ENCODE peak calls at places on chromosome 7, in five cellular contexts. One of them, this sample, is unnamed.

GRCh38 chr7:123674399-123675091 is 18.9 kb downstream of the LMOD2 start:
- DNase-seq in choroid plexus epithelial cell: peak
- DNase-seq in fibroblast of pulmonary artery: no peak
- DNase-seq in fibroblast of the aortic adventitia: peak
- DNase-seq in SK-N-SH: no peak
- DNase-seq in this sample: no peak

GRCh38 chr7:29288534-29289091 is 94.0 kb downstream of the CHN2 start:
- DNase-seq in choroid plexus epithelial cell: no peak
- DNase-seq in fibroblast of pulmonary artery: no peak
- DNase-seq in fibroblast of the aortic adventitia: no peak
- DNase-seq in SK-N-SH: no peak
- DNase-seq in this sample: no peak

GRCh38 chr7:112205348-112206237 is 606 bp downstream of the DOCK4 start:
- DNase-seq in choroid plexus epithelial cell: peak
- DNase-seq in fibroblast of pulmonary artery: peak
- DNase-seq in fibroblast of the aortic adventitia: peak
- DNase-seq in SK-N-SH: peak
- DNase-seq in this sample: peak

GRCh38 chr7:101562531-101563197 is 66.4 kb downstream of the MYL10 start:
- DNase-seq in choroid plexus epithelial cell: no peak
- DNase-seq in fibroblast of pulmonary artery: no peak
- DNase-seq in fibroblast of the aortic adventitia: no peak
- DNase-seq in SK-N-SH: no peak
- DNase-seq in this sample: no peak

GRCh38 chr7:24574365-24574764 is 1.1 kb downstream of the PALS2 start:
- DNase-seq in choroid plexus epithelial cell: peak
- DNase-seq in fibroblast of pulmonary artery: peak
- DNase-seq in fibroblast of the aortic adventitia: peak
- DNase-seq in SK-N-SH: peak
- DNase-seq in this sample: no peak

GRCh38 chr7:129909669-129910068 is 43.1 kb downstream of the UBE2H start:
- DNase-seq in choroid plexus epithelial cell: no peak
- DNase-seq in fibroblast of pulmonary artery: no peak
- DNase-seq in fibroblast of the aortic adventitia: no peak
- DNase-seq in SK-N-SH: no peak
- DNase-seq in this sample: no peak

GRCh38 chr7:274262-274661 is 15.7 kb upstream of the FOXL3 start:
- DNase-seq in choroid plexus epithelial cell: no peak
- DNase-seq in fibroblast of pulmonary artery: no peak
- DNase-seq in fibroblast of the aortic adventitia: no peak
- DNase-seq in SK-N-SH: no peak
- DNase-seq in this sample: no peak

GRCh38 chr7:408651-409343 is 110.8 kb downstream of the PDGFA start:
- DNase-seq in choroid plexus epithelial cell: no peak
- DNase-seq in fibroblast of pulmonary artery: no peak
- DNase-seq in fibroblast of the aortic adventitia: no peak
- DNase-seq in SK-N-SH: peak
- DNase-seq in this sample: no peak

GRCh38 chr7:15720849-15721471 is 34.5 kb upstream of the MEOX2 start:
- DNase-seq in choroid plexus epithelial cell: peak
- DNase-seq in fibroblast of pulmonary artery: peak
- DNase-seq in fibroblast of the aortic adventitia: peak
- DNase-seq in SK-N-SH: peak
- DNase-seq in this sample: peak

GRCh38 chr7:153381275-153382119 is 621.9 kb downstream of the ACTR3B start:
- DNase-seq in choroid plexus epithelial cell: no peak
- DNase-seq in fibroblast of pulmonary artery: no peak
- DNase-seq in fibroblast of the aortic adventitia: no peak
- DNase-seq in SK-N-SH: peak
- DNase-seq in this sample: no peak

GRCh38 chr7:138458576-138459234 is 1.4 kb upstream of the TRIM24 start:
- DNase-seq in choroid plexus epithelial cell: no peak
- DNase-seq in fibroblast of pulmonary artery: no peak
- DNase-seq in fibroblast of the aortic adventitia: no peak
- DNase-seq in SK-N-SH: no peak
- DNase-seq in this sample: no peak

GRCh38 chr7:138460176-138460648 is at the start of gene TRIM24:
- DNase-seq in choroid plexus epithelial cell: no peak
- DNase-seq in fibroblast of pulmonary artery: no peak
- DNase-seq in fibroblast of the aortic adventitia: peak
- DNase-seq in SK-N-SH: peak
- DNase-seq in this sample: no peak

GRCh38 chr7:138465046-138465445 is 5.0 kb downstream of the TRIM24 start:
- DNase-seq in choroid plexus epithelial cell: no peak
- DNase-seq in fibroblast of pulmonary artery: no peak
- DNase-seq in fibroblast of the aortic adventitia: no peak
- DNase-seq in SK-N-SH: no peak
- DNase-seq in this sample: no peak

GRCh38 chr7:138459300-138460175 is 521 bp upstream of the TRIM24 start:
- DNase-seq in choroid plexus epithelial cell: peak
- DNase-seq in fibroblast of pulmonary artery: peak
- DNase-seq in fibroblast of the aortic adventitia: no peak
- DNase-seq in SK-N-SH: no peak
- DNase-seq in this sample: peak

DNA sequence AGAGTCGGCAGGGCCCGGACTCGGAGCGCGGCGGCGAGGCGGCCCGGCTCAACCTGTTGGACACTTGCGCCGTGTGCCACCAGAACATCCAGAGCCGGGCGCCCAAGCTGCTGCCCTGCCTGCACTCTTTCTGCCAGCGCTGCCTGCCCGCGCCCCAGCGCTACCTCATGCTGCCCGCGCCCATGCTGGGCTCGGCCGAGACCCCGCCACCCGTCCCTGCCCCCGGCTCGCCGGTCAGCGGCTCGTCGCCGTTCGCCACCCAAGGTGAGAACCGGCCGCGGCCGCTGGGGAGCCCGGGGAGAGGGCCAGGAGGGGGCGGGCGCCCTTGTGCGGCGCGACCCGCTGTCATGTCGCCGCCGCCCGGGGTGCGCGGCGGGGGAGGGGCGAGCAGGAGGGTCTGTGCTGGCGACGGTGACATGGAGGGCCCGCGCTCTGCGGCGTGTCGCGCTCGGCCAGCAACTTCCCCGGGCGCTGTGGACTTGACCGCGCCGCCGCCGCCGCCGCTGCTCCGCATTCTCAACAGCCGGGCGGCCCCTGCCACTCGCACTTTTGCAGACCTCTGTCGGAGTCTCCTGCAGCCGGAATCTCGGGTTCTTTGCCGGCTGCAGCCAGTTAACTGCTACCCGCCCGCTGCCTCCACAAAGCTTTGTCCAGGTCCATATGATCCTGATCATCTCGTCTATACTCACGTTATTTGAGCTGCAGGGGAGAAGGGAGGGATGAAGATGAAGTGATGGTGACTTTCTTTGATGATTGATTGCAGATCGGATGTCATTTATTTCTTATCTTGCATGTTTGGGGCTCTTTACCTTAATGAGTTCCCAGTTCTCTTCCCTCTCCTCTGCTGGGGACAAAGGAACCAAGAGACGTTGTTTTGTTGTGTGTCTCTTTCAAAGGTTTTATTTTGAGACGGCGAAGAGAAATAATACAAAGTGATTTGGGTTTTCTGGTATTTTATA is 869 bp downstream of the TRIM24 start:
- DNase-seq in choroid plexus epithelial cell: peak
- DNase-seq in fibroblast of pulmonary artery: peak
- DNase-seq in fibroblast of the aortic adventitia: peak
- DNase-seq in SK-N-SH: peak
- DNase-seq in this sample: peak
- TF ChIP-seq CTCF in choroid plexus epithelial cell: no peak
- TF ChIP-seq CTCF in fibroblast of pulmonary artery: no peak
- TF ChIP-seq CTCF in fibroblast of the aortic adventitia: no peak
- TF ChIP-seq CTCF in SK-N-SH: no peak
- TF ChIP-seq CTCF in this sample: no peak

DNA sequence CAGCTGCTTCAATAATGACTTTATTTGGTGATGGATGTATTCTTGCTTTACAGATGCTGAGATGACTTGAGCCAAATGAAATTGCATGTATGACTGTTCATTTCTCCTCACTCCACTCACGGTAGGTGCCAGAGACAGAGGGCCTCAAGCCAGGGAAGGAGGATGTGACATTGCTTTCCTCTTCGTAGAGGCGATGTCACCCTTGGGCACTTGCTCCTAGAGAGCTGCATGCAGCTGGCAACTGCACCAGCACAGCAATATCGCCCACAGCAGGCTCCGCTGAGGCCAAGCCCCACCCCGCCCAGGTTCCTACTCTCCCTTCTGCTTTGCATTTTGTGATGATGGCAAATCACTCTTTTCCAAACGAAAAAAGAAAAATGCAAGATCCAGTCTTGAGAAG is 116.6 kb upstream of the AOAH start:
- DNase-seq in choroid plexus epithelial cell: no peak
- DNase-seq in fibroblast of pulmonary artery: no peak
- DNase-seq in fibroblast of the aortic adventitia: no peak
- DNase-seq in SK-N-SH: peak
- DNase-seq in this sample: no peak
- TF ChIP-seq CTCF in choroid plexus epithelial cell: no peak
- TF ChIP-seq CTCF in fibroblast of pulmonary artery: no peak
- TF ChIP-seq CTCF in fibroblast of the aortic adventitia: no peak
- TF ChIP-seq CTCF in SK-N-SH: no peak
- TF ChIP-seq CTCF in this sample: no peak

DNA sequence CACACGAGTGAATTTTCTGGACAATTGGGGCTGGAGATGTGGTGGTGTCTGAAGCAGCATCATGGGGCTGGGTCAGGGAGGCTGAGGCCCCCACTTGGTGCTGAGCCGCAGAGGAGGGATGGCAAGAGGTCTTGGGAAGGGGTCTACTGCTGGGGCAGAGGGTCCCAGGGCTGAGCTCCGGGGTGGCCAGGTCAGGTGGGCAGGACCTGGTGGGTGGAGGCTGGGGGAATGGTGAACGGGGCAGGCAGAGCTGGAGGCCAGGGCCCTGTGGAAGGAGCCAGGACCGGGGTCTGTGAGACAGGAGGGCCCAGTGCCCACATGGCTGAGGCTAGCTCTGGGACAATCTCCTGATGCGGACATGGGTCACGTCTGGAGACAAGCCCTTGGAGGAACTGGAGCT is 20.4 kb upstream of the LFNG start:
- DNase-seq in choroid plexus epithelial cell: no peak
- DNase-seq in fibroblast of pulmonary artery: no peak
- DNase-seq in fibroblast of the aortic adventitia: no peak
- DNase-seq in SK-N-SH: no peak
- DNase-seq in this sample: no peak
- TF ChIP-seq CTCF in choroid plexus epithelial cell: no peak
- TF ChIP-seq CTCF in fibroblast of pulmonary artery: no peak
- TF ChIP-seq CTCF in fibroblast of the aortic adventitia: no peak
- TF ChIP-seq CTCF in SK-N-SH: no peak
- TF ChIP-seq CTCF in this sample: no peak

GRCh38 chr7:25995893-25996529 is 156.0 kb upstream of the NFE2L3 start:
- DNase-seq in choroid plexus epithelial cell: no peak
- DNase-seq in fibroblast of pulmonary artery: no peak
- DNase-seq in fibroblast of the aortic adventitia: no peak
- DNase-seq in SK-N-SH: no peak
- DNase-seq in this sample: peak
- TF ChIP-seq CTCF in choroid plexus epithelial cell: peak
- TF ChIP-seq CTCF in fibroblast of pulmonary artery: no peak
- TF ChIP-seq CTCF in fibroblast of the aortic adventitia: no peak
- TF ChIP-seq CTCF in SK-N-SH: peak
- TF ChIP-seq CTCF in this sample: no peak

DNA sequence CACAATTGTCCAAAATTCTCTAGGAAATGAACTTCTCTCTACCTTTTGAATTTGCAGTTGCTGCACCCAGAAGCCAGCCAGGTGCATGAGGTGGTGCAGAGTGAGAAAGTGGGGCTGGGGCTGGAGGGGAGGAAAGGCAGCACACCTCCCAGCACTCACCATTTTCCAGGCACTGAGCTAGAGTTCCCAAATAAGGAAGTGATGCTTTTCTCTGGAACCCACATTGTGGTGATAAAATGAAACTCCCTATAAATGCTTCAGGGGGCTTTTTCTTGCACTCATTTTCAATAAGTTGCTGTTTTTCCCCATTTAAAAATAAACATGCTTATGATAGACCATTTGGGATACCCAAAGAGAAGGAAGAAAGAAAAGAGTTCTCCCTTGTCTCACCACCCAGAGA is 42.7 kb upstream of the TNS3 start:
- DNase-seq in choroid plexus epithelial cell: no peak
- DNase-seq in fibroblast of pulmonary artery: no peak
- DNase-seq in fibroblast of the aortic adventitia: no peak
- DNase-seq in SK-N-SH: no peak
- DNase-seq in this sample: no peak
- TF ChIP-seq CTCF in choroid plexus epithelial cell: no peak
- TF ChIP-seq CTCF in fibroblast of pulmonary artery: no peak
- TF ChIP-seq CTCF in fibroblast of the aortic adventitia: no peak
- TF ChIP-seq CTCF in SK-N-SH: no peak
- TF ChIP-seq CTCF in this sample: no peak

GRCh38 chr7:158394936-158395335 is 192.7 kb downstream of the PTPRN2 start:
- DNase-seq in choroid plexus epithelial cell: peak
- DNase-seq in fibroblast of pulmonary artery: no peak
- DNase-seq in fibroblast of the aortic adventitia: no peak
- DNase-seq in SK-N-SH: peak
- DNase-seq in this sample: peak
- TF ChIP-seq CTCF in choroid plexus epithelial cell: peak
- TF ChIP-seq CTCF in fibroblast of pulmonary artery: peak
- TF ChIP-seq CTCF in fibroblast of the aortic adventitia: no peak
- TF ChIP-seq CTCF in SK-N-SH: peak
- TF ChIP-seq CTCF in this sample: peak

GRCh38 chr7:28093617-28094232 is 86.9 kb downstream of the JAZF1 start:
- DNase-seq in choroid plexus epithelial cell: peak
- DNase-seq in fibroblast of pulmonary artery: peak
- DNase-seq in fibroblast of the aortic adventitia: peak
- DNase-seq in SK-N-SH: peak
- DNase-seq in this sample: peak
- TF ChIP-seq CTCF in choroid plexus epithelial cell: peak
- TF ChIP-seq CTCF in fibroblast of pulmonary artery: peak
- TF ChIP-seq CTCF in fibroblast of the aortic adventitia: peak
- TF ChIP-seq CTCF in SK-N-SH: peak
- TF ChIP-seq CTCF in this sample: peak

GRCh38 chr7:139557857-139558581 is 34.5 kb downstream of the CLEC2L start:
- DNase-seq in choroid plexus epithelial cell: no peak
- DNase-seq in fibroblast of pulmonary artery: no peak
- DNase-seq in fibroblast of the aortic adventitia: no peak
- DNase-seq in SK-N-SH: no peak
- DNase-seq in this sample: no peak
- TF ChIP-seq CTCF in choroid plexus epithelial cell: peak
- TF ChIP-seq CTCF in fibroblast of pulmonary artery: no peak
- TF ChIP-seq CTCF in fibroblast of the aortic adventitia: no peak
- TF ChIP-seq CTCF in SK-N-SH: no peak
- TF ChIP-seq CTCF in this sample: no peak

GRCh38 chr7:103149808-103150180 is 895 bp upstream of the NAPEPLD start:
- DNase-seq in choroid plexus epithelial cell: no peak
- DNase-seq in fibroblast of pulmonary artery: no peak
- DNase-seq in fibroblast of the aortic adventitia: no peak
- DNase-seq in SK-N-SH: no peak
- DNase-seq in this sample: no peak
- TF ChIP-seq CTCF in choroid plexus epithelial cell: no peak
- TF ChIP-seq CTCF in fibroblast of pulmonary artery: no peak
- TF ChIP-seq CTCF in fibroblast of the aortic adventitia: no peak
- TF ChIP-seq CTCF in SK-N-SH: no peak
- TF ChIP-seq CTCF in this sample: no peak